ENCODE peak calls at places on chromosomes 1 and 21, in four cellular contexts. H is tibial artery, U is esophagus muscularis mucosa, Z is cardiac muscle cell. K is an unnamed sample. For H3K4me1, the result is how much of the 10 kb centered on the place peaks cover.

GRCh38 chr1:202745313-202745888 is 35.1 kb upstream of the SYT2 start:
- DNase-seq in U (no peak), H (no peak), Z (no peak), K (no peak)

GRCh38 chr1:68375919-68376318 is 73.8 kb downstream of the RPE65 start:
- DNase-seq in H (no peak), Z (no peak), U (no peak), K (no peak)

GRCh38 chr1:51520700-51521248 is 1.7 kb upstream of the EPS15 start:
- DNase-seq in H (no peak), Z (no peak), U (no peak), K (no peak)

GRCh38 chr1:235017719-235018118 is 110.9 kb downstream of the TOMM20 start:
- DNase-seq in U (no peak), Z (no peak), H (peak), K (no peak)

GRCh38 chr1:46456411-46456963 is 33.1 kb upstream of the DMBX1 start:
- DNase-seq in H (no peak), Z (peak), U (no peak), K (no peak)

GRCh38 chr1:222081859-222082258 is 340.0 kb upstream of the DUSP10 start:
- DNase-seq in U (peak), H (no peak), Z (no peak), K (no peak)

GRCh38 chr1:209823143-209824041 is 4.4 kb upstream of the UTP25 start:
- DNase-seq in Z (peak), H (no peak), U (peak), K (peak)

GRCh38 chr1:147565189-147565980 is 24.1 kb downstream of the BCL9 start:
- DNase-seq in H (no peak), Z (no peak), U (no peak), K (no peak)

GRCh38 chr1:194292912-194293311 is 1106.5 kb upstream of the B3GALT2 start:
- DNase-seq in U (no peak), H (no peak), Z (no peak), K (no peak)

GRCh38 chr1:94529416-94529815 is 12.1 kb downstream of the F3 start:
- DNase-seq in H (no peak), U (no peak), Z (no peak), K (no peak)

GRCh38 chr1:41907446-41907845 is 11.3 kb downstream of the HIVEP3 start:
- DNase-seq in H (no peak), Z (no peak), U (peak), K (no peak)

GRCh38 chr1:219555031-219555667 is 57.8 kb downstream of the ZC3H11B start:
- DNase-seq in U (no peak), H (no peak), Z (peak), K (peak)

GRCh38 chr1:10598088-10598712 is 123.5 kb downstream of the PEX14 start:
- DNase-seq in H (no peak), Z (no peak), U (no peak), K (no peak)

GRCh38 chr1:154329551-154330131 is 4.3 kb downstream of the ATP8B2 start:
- DNase-seq in U (no peak), Z (no peak), H (no peak), K (no peak)

GRCh38 chr1:214862421-214862820 is 220.1 kb upstream of the KCNK2 start:
- DNase-seq in Z (peak), H (no peak), U (no peak), K (no peak)

GRCh38 chr1:202112864-202113689 is 9.6 kb upstream of the GPR37L1 start:
- DNase-seq in H (no peak), U (no peak), Z (no peak), K (peak)

GRCh38 chr1:228846952-228847351 is 111.7 kb downstream of the RHOU start:
- DNase-seq in Z (no peak), H (no peak), U (peak), K (no peak)

GRCh38 chr1:228850141-228851100 is 115.1 kb downstream of the RHOU start:
- DNase-seq in U (no peak), H (no peak), Z (no peak), K (no peak)

GRCh38 chr1:228848406-228848805 is 113.1 kb downstream of the RHOU start:
- DNase-seq in H (no peak), Z (no peak), U (peak), K (no peak)

GRCh38 chr1:228851196-228851595 is 115.9 kb downstream of the RHOU start:
- DNase-seq in Z (no peak), H (no peak), U (no peak), K (no peak)

GRCh38 chr1:228849011-228849541 is 113.8 kb downstream of the RHOU start:
- DNase-seq in Z (no peak), H (no peak), U (peak), K (peak)
- H3K4me1 ChIP-seq in Z (under half), H (under half), U (under half), K (under half)

GRCh38 chr1:54275349-54275748 is 75.4 kb downstream of the MRPL37 start:
- DNase-seq in H (peak), Z (peak), U (peak), K (no peak)
- TF ChIP-seq CTCF in H (peak), Z (peak), U (peak), K (no peak)

GRCh38 chr1:8201331-8201861 is 116.5 kb upstream of the SLC45A1 start:
- DNase-seq in U (no peak), H (no peak), Z (no peak), K (no peak)
- H3K4me1 ChIP-seq in U (half or more), H (under half), Z (under half), K (under half)

DNA sequence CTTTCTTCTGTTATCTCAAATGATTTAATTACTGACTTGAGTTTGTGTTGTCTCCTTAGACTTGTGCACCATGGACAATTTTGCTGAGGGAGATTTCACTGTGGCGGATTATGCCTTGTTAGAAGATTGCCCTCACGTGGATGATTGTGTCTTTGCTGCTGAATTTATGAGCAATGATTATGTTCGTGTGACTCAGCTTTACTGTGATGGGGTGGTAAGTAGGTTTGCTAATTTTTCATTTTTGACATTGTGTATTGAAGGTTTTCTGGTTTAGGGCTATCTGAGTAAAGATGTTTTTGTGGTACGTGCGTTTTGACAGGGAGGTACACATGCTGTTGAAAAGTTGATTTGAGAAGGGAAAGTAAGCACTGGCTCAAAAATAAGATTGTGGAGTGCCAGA is 14.1 kb downstream of the TTC3 start:
- DNase-seq in H (no peak), U (no peak), Z (peak), K (peak)
- TF ChIP-seq CTCF in H (peak), U (peak), Z (peak), K (peak)